ENCODE peak calls at places on chromosome 19, in four cellular contexts. M, X, Z and C are unnamed samples.

GRCh38 chr19:42270346-42271044 is 1.4 kb downstream of the CIC start:
- DNase-seq in M (no peak), X (no peak), Z (no peak), C (no peak)

GRCh38 chr19:41009700-41010235 is 18.7 kb downstream of the CYP2B6 start:
- DNase-seq in M (no peak), X (no peak), Z (no peak), C (no peak)

GRCh38 chr19:34254552-34255432 is at the start of gene GARRE1:
- DNase-seq in M (peak), X (no peak), Z (peak), C (no peak)

GRCh38 chr19:53037101-53038097 is 7.1 kb upstream of the ERVV-2 start:
- DNase-seq in M (peak), X (no peak), Z (peak), C (no peak)

GRCh38 chr19:14479985-14480694 is 5.0 kb upstream of the PTGER1 start:
- DNase-seq in M (peak), X (no peak), Z (peak), C (no peak)

GRCh38 chr19:16435238-16435911 is 36.4 kb downstream of the EPS15L1 start:
- DNase-seq in M (peak), X (no peak), Z (no peak), C (no peak)

GRCh38 chr19:40801449-40802299 is 2.7 kb downstream of the EGLN2 start:
- DNase-seq in M (no peak), X (no peak), Z (no peak), C (no peak)

GRCh38 chr19:54552913-54553310 is 20.7 kb upstream of the LILRA2 start:
- DNase-seq in M (no peak), X (no peak), Z (no peak), C (no peak)

GRCh38 chr19:32599736-32600157 is 18.8 kb downstream of the PDCD5 start:
- DNase-seq in M (peak), X (peak), Z (no peak), C (no peak)

GRCh38 chr19:45922281-45922680 is 7.7 kb upstream of the NANOS2 start:
- DNase-seq in M (peak), X (peak), Z (peak), C (no peak)

GRCh38 chr19:45485301-45486077 is 11.4 kb downstream of the RTN2 start:
- DNase-seq in M (peak), X (peak), Z (peak), C (peak)

GRCh38 chr19:34365463-34366401 is 736 bp downstream of the GPI start:
- DNase-seq in M (peak), X (no peak), Z (peak), C (no peak)

GRCh38 chr19:34402074-34402600 is 2.1 kb upstream of the PDCD2L start:
- DNase-seq in M (no peak), X (peak), Z (no peak), C (no peak)

GRCh38 chr19:44356383-44357111 is at the start of gene ZNF112:
- DNase-seq in M (peak), X (peak), Z (peak), C (peak)

GRCh38 chr19:14369399-14370168 is 11.7 kb upstream of the ADGRE5 start:
- DNase-seq in M (peak), X (no peak), Z (no peak), C (no peak)

GRCh38 chr19:3504723-3505122 is 1.4 kb upstream of the FZR1 start:
- DNase-seq in M (no peak), X (no peak), Z (no peak), C (no peak)

GRCh38 chr19:50607388-50607787 is 32.3 kb downstream of the SYT3 start:
- DNase-seq in M (no peak), X (no peak), Z (no peak), C (no peak)

GRCh38 chr19:47723573-47723923 is 10.3 kb downstream of the EHD2 start:
- DNase-seq in M (no peak), X (peak), Z (no peak), C (no peak)

GRCh38 chr19:47720669-47721068 is 7.4 kb downstream of the EHD2 start:
- DNase-seq in M (no peak), X (no peak), Z (no peak), C (no peak)

GRCh38 chr19:47714339-47714738 is 1.1 kb downstream of the EHD2 start:
- DNase-seq in M (no peak), X (no peak), Z (no peak), C (no peak)

GRCh38 chr19:47716270-47716937 is 3.2 kb downstream of the EHD2 start:
- DNase-seq in M (no peak), X (no peak), Z (no peak), C (no peak)

GRCh38 chr19:47719047-47719885 is 6.0 kb downstream of the EHD2 start:
- DNase-seq in M (no peak), X (peak), Z (no peak), C (no peak)
- TF ChIP-seq CBX5 in M (no peak), X (no peak), Z (no peak), C (no peak)

GRCh38 chr19:1621574-1621973 is 16.3 kb upstream of the UQCR11 start:
- DNase-seq in M (no peak), X (no peak), Z (no peak), C (no peak)

GRCh38 chr19:1618157-1619093 is 13.2 kb upstream of the UQCR11 start:
- DNase-seq in M (peak), X (peak), Z (peak), C (no peak)

GRCh38 chr19:1621021-1621420 is 15.8 kb upstream of the UQCR11 start:
- DNase-seq in M (no peak), X (no peak), Z (no peak), C (no peak)

GRCh38 chr19:1619094-1619439 is 13.8 kb upstream of the UQCR11 start:
- DNase-seq in M (no peak), X (no peak), Z (no peak), C (no peak)

DNA sequence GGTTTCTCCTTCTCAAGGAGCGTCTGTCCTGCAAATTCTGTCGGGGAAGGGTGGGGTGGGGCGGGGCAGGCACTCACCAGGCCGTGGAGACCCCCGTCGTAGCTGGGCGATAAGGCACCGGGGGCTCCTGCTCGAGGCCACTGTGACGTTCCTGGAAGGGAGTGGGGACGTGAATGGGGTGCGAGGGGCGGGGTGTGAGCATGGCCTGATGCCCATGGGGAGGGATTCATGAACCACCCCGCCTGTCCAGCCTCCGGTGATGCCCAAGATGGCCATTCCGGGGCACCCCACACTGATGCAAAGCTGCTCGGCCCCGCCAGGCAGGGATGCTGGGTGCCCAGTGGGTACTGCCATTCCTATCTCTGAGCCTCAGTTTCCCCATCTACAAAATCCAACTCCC is 14.4 kb upstream of the UQCR11 start:
- DNase-seq in M (no peak), X (no peak), Z (no peak), C (no peak)
- TF ChIP-seq MAX in M (no peak), X (no peak), Z (no peak), C (no peak)

DNA sequence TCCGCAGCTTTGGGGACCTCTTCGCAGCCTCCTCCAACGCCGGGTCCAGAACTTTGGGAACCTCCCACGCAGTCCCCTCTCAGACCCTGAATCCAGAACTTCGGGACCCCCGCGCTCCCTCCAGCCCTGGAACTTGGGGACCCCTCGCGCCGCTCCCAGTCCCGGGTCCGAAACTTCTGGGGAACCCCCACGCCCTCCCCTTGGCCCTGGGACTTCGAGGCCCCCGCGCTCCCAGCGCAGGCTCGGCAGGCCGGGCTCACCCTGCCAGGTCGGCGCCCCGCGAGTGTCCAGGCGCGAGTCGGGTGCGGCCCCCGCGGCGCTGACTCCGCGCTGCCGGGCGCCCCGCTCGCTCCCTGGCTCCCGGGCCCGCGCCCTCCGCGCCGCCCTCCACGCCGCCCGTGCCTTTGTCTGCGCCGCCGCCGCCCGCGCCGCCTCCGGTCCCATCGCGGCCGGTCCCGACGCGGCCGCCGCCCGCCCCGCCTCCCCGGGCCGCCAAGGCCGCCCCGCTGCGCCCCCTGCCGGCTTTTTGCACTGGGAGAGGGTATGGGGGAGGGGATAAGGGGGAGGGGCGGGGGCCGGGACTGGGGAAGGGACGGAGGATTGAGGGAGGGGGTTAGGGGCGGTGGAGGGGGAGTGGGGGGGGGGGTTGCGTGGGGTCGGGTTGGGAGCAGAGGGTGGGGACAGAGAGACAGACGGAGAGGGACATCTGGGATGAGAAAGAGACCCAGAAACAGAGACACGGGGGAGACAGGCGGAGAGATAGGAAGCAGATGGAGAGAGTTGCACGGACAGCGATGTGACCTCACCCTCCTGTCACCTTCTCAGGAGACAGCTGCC is at the start of gene HOMER3:
- DNase-seq in M (peak), X (no peak), Z (peak), C (no peak)
- TF ChIP-seq CBX5 in M (no peak), X (no peak), Z (no peak), C (no peak)

DNA sequence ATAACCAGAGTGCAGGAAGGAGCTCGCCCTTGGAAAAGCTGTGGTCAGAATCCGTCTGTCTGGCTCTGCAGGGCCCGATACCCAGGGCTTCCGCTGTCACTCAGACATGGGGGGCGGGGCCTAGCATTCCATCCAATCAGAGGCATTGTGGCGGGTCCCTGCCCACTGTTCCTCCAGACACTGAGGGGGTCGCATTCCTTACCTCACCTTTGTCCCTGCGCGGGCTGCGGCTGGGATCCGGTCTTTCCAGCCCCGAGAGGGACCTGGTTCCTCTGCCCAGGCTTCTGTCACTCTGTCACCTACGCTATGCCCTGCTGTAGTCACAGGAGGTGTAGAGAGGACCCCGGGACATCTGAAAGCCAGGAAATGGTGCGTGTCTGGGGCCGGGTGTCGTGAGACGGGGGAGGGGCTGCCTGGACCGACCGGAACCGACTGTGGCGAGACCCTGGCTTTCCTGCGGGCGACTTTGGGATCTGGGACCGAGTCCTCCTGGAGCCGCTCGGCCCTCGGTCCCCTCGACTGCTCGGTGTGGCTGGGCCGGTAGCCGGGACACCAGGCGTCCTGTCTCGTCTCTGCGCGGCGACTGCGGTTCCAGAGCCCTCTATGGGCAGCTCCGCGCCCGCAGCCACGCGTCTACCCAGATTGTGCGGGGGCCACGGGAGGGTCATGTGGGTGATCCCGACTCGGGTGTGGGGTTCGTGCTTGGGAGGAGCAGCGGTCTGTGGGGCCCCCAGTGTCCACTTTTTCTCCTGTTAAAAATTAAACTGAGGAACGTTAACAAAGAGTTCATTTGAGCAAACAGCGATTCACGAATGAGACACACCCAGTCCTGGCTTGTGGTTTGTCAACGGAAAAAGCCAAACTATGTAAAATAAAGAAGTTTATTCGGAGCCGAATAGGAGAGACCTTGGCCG is at the start of gene ZNF69:
- DNase-seq in M (peak), X (peak), Z (peak), C (no peak)
- TF ChIP-seq MAX in M (no peak), X (peak), Z (peak), C (no peak)

GRCh38 chr19:58368561-58369360 is 6.2 kb upstream of the ZNF497 start:
- DNase-seq in M (no peak), X (no peak), Z (no peak), C (no peak)
- TF ChIP-seq CBX5 in M (no peak), X (no peak), Z (no peak), C (no peak)

GRCh38 chr19:39160523-39160861 is 34.9 kb downstream of the PAK4 start:
- DNase-seq in M (no peak), X (no peak), Z (no peak), C (no peak)
- TF ChIP-seq MAX in M (no peak), X (no peak), Z (no peak), C (no peak)

DNA sequence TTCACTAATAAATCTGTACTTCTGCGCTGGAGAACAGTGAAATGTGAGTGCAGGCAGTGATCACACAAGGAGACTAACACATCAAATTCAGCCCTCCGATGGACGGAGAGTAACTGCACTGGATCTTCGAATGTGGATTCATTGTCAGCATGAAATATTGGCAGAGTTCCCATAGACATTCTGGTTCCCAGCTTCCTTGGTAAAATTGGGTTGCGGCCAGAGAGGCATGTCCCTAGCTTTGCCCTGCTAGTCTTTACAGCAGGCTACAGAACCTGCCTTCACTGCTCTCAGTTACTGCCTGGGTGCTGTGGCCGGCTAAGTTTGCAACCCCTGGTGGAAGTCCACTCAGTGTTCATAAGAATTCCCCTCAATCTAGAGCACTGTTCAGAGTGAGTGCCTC is 32.3 kb upstream of the UQCRFS1 start:
- DNase-seq in M (no peak), X (no peak), Z (no peak), C (no peak)
- TF ChIP-seq CBX5 in M (no peak), X (no peak), Z (no peak), C (no peak)

DNA sequence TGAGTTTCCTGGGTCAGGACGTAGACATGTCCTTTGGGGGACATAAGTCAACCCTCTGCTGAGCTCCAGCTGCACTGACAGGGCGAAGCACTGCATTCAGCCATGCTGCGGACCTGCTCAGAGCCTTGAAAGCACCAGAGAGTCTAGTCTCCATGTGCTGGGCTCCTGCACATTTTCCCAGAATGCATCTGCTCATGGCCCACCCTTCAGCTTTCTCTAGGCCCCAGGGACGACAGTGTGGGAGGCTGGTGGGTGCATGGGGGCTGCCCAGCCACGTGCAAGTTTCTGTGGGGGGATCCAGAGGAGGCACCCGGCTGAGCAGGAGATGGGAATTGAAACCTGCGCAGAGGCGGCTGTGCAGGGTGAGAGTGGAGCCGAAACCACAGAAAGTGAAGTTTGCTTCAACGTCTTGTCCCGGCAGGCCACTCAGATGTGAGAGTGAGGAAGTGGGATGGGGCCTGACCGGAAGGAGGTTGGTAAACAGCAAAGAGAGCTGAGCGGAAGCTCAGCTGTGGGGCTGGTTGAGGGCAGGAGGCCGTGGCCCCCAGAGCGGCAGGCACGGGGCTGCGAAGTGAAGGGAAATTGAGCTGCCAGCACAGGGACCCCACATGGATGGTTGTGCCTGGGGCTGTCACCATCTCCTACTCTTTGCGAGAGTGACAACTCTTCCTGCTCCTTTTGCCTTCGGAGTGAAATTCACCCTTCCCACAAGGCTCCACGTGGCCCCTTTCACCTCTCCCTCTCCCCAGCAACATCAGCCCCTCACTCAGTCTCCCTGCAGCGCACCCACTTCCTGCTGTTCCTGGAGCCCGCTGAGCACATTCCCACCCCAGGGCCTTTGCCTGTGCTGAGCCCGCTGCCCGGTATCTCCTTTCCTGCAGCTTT is 11.8 kb downstream of the PGLS start:
- DNase-seq in M (no peak), X (no peak), Z (no peak), C (peak)
- TF ChIP-seq MAX in M (no peak), X (no peak), Z (no peak), C (peak)

DNA sequence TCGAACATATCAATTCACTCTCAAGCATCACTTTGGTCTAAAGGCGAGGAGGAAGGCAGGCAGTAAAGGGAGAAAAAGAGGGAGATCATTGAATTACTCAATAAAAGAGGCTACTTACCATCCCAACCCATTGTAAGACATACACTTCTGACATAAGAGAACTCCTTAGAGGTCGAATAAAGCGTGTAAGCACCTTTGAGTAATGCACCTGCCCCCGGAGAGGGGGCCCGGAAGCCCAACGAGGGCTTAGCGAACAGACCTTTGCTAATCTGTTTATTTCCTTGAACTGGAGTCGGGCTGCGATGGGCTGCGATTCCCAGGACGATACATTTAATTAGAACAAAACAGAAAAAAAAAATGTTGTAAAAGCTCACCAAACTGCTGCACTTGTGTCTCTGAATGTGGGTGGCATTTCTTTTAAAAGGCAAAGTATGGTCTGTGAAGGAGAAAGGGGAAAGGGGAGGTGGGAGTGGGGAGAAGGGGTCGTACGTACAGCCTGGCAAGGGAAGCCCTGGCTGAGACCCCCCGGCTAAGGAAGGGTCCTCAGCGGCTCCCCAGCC is 3.0 kb downstream of the ZC3H4 start:
- DNase-seq in M (no peak), X (no peak), Z (no peak), C (no peak)
- TF ChIP-seq CBX5 in M (no peak), X (no peak), Z (no peak), C (no peak)

DNA sequence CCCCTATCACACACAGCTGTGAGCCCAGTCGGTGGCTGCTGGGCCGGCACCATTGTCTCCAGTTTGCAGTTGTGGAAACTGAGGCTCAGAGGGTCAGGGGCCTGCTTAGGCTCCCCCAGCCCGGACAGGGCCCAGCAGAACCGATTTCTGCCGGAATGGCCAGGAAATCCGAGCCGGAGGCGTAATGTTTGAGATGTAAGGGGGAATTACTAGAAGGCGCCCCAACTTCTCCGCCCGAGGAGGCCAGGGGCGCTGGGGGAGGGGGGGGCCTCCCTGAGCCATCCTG is 962 bp downstream of the KISS1R start:
- DNase-seq in M (no peak), X (no peak), Z (no peak), C (no peak)
- TF ChIP-seq MAX in M (no peak), X (no peak), Z (no peak), C (no peak)